ENCODE peak calls at places on chromosome 4, in five cellular contexts. D is A549, S is brain microvascular endothelial cell, R is heart right ventricle, Y is upper lobe of right lung. B is an unnamed sample.

GRCh38 chr4:185500576-185500975 is 29.0 kb upstream of the CCDC110 start:
- DNase-seq in Y (no peak), R (no peak), D (no peak), S (no peak), B (no peak)

GRCh38 chr4:152956650-152957436 is 20.7 kb downstream of the FHDC1 start:
- DNase-seq in R (no peak), D (no peak), Y (no peak), S (peak; percentile 80), B (no peak)

GRCh38 chr4:68373513-68373912 is 23.6 kb upstream of the YTHDC1 start:
- DNase-seq in S (peak; percentile 54), R (peak; percentile 79), D (no peak), Y (peak; percentile 83), B (peak; percentile 78)

GRCh38 chr4:184655889-184656869 is 6.6 kb downstream of the PRIMPOL start:
- DNase-seq in S (no peak), R (no peak), Y (no peak), D (no peak), B (no peak)

GRCh38 chr4:20645231-20645630 is 55.0 kb upstream of the PACRGL start:
- DNase-seq in S (no peak), Y (no peak), R (no peak), D (no peak), B (no peak)

GRCh38 chr4:27964095-27964494 is 1103.5 kb downstream of the STIM2 start:
- DNase-seq in R (no peak), Y (no peak), S (no peak), D (no peak), B (no peak)

GRCh38 chr4:78734451-78735003 is 41.6 kb upstream of the BMP2K start:
- DNase-seq in R (no peak), Y (no peak), D (no peak), S (no peak), B (no peak)

GRCh38 chr4:103026868-103027267 is 7.4 kb upstream of the SLC9B1 start:
- DNase-seq in D (no peak), R (no peak), S (no peak), Y (no peak), B (no peak)

GRCh38 chr4:174873931-174874330 is 44.2 kb upstream of the ADAM29 start:
- DNase-seq in D (no peak), S (peak; percentile 33), R (no peak), Y (no peak), B (no peak)

GRCh38 chr4:152187693-152188092 is 348.2 kb downstream of the FBXW7 start:
- DNase-seq in Y (no peak), R (no peak), S (no peak), D (no peak), B (no peak)

GRCh38 chr4:159312236-159312635 is 209.4 kb downstream of the RAPGEF2 start:
- DNase-seq in S (no peak), Y (no peak), R (no peak), D (no peak), B (no peak)

GRCh38 chr4:119118397-119118796 is 17.2 kb upstream of the MYOZ2 start:
- DNase-seq in Y (no peak), R (no peak), D (no peak), S (no peak), B (no peak)

GRCh38 chr4:72300126-72300525 is 268.3 kb downstream of the NPFFR2 start:
- DNase-seq in D (no peak), S (no peak), Y (no peak), R (no peak), B (no peak)

GRCh38 chr4:112153222-112153791 is 8.1 kb downstream of the FAM241A start:
- DNase-seq in S (no peak), R (no peak), D (no peak), Y (no peak), B (no peak)

GRCh38 chr4:174241162-174241561 is 42.3 kb downstream of the FBXO8 start:
- DNase-seq in D (no peak), R (no peak), Y (no peak), S (no peak), B (no peak)

GRCh38 chr4:169079942-169080827 is 70.1 kb upstream of the CBR4 start:
- DNase-seq in Y (peak; percentile 66), R (peak; percentile 50), D (no peak), S (peak; percentile 77), B (peak; percentile 57)

GRCh38 chr4:158125325-158125724 is 47.5 kb downstream of the GASK1B start:
- DNase-seq in Y (no peak), R (no peak), S (no peak), D (no peak), B (no peak)

GRCh38 chr4:19063662-19064061 is 1042.1 kb upstream of the LCORL start:
- DNase-seq in D (no peak), Y (no peak), R (no peak), S (no peak), B (no peak)

GRCh38 chr4:1082215-1083182 is 30.9 kb downstream of the RNF212 start:
- DNase-seq in D (peak; percentile 71), R (peak; percentile 34), Y (peak; percentile 88), S (peak; percentile 44), B (peak; percentile 26)

GRCh38 chr4:87232241-87232640 is 11.8 kb upstream of the KLHL8 start:
- DNase-seq in Y (no peak), R (no peak), D (no peak), S (no peak), B (no peak)
- H3K27ac ChIP-seq in Y (no peak overlapping the region), R (no peak overlapping the region), D (no peak overlapping the region), S (no peak overlapping the region), B (no peak overlapping the region)

GRCh38 chr4:47031713-47032404 is 492 bp downstream of the GABRB1 start:
- DNase-seq in D (no peak), R (no peak), S (no peak), Y (no peak), B (no peak)

GRCh38 chr4:47032405-47033106 is 1.2 kb downstream of the GABRB1 start:
- DNase-seq in S (peak; percentile 56), Y (peak; percentile 75), D (peak; percentile 4), R (peak; percentile 60), B (peak; percentile 46)

GRCh38 chr4:47031011-47031678 is at the start of gene GABRB1:
- DNase-seq in S (peak; percentile 70), Y (peak; percentile 78), R (peak; percentile 58), D (no peak), B (peak; percentile 48)
- H3K4me3 ChIP-seq in S (peak within 1 kb of the TSS; percentile 71), Y (peak within 1 kb of the TSS; percentile 43), R (peak within 1 kb of the TSS; percentile 55), D (peak within 1 kb of the TSS; percentile 31), B (peak within 1 kb of the TSS; percentile 68)

GRCh38 chr4:48906283-48907173 is at the start of gene OCIAD2:
- DNase-seq in S (no peak), R (peak; percentile 50), D (peak; percentile 64), Y (peak; percentile 90), B (peak; percentile 45)
- TF ChIP-seq CTCF in S (no peak), R (no peak), D (no peak), Y (peak; percentile 30), B (peak; percentile 30)

GRCh38 chr4:177728361-177729152 is 286.3 kb upstream of the AGA start:
- DNase-seq in S (no peak), Y (no peak), R (no peak), D (no peak), B (no peak)
- H3K27ac ChIP-seq in S (no peak overlapping the region), Y (no peak overlapping the region), R (no peak overlapping the region), D (no peak overlapping the region), B (no peak overlapping the region)

DNA sequence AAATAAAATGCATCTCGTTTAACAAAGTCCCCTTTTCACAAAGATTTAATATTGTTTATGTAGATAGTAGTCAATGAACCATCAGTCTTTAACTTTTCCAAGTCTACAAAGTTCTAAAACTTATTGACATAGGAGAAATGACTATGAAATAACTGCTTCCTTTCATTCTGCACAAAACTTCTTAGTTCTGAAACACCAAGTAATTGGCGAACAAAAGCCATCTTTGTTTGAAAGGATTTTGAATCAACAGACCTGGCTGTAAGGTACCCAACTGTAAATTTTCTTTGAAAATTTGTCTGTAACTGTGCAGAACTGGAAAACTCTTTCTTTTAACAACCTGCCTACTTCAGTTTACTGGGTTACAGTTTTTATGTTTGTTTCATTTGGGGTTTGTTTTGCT is 25.9 kb downstream of the LEF1 start:
- DNase-seq in R (no peak), Y (no peak), S (no peak), D (no peak), B (no peak)
- H3K4me3 ChIP-seq in R (no peak overlapping the region), Y (no peak overlapping the region), S (no peak overlapping the region), D (no peak overlapping the region), B (no peak overlapping the region)